ENCODE peak calls at places on chromosome 16, in eight cellular contexts. K is cardiac fibroblast; Y is fibroblast of lung; G is EL; V is naive thymus-derived CD8-positive, alpha-beta T cell; D is fibroblast of villous mesenchyme; H is NCI-H1417; M is anterior cingulate cortex. N is an unnamed sample.

GRCh38 chr16:85317704-85318103 is 205.4 kb upstream of the CIBAR2 start:
- DNase-seq in K (no peak), Y (no peak), G (no peak), V (no peak), D (no peak), H (no peak), M (no peak), N (no peak)

GRCh38 chr16:57471852-57472664 is 9.6 kb downstream of the POLR2C start:
- DNase-seq in K (no peak), Y (peak), G (no peak), V (no peak), D (peak), H (peak), M (no peak), N (no peak)

GRCh38 chr16:3652373-3653037 is 2.0 kb upstream of the DNASE1 start:
- DNase-seq in K (no peak), Y (no peak), G (no peak), V (no peak), D (no peak), H (no peak), M (no peak), N (no peak)

GRCh38 chr16:12869681-12870427 is 31.5 kb upstream of the SHISA9 start:
- DNase-seq in K (no peak), Y (no peak), G (peak), V (no peak), D (no peak), H (no peak), M (no peak), N (no peak)

GRCh38 chr16:698911-699671 is 6.5 kb downstream of the FBXL16 start:
- DNase-seq in K (no peak), Y (no peak), G (no peak), V (no peak), D (no peak), H (no peak), M (no peak), N (no peak)

GRCh38 chr16:56708418-56708817 is 21.5 kb upstream of the NUP93 start:
- DNase-seq in K (no peak), Y (no peak), G (no peak), V (peak), D (no peak), H (no peak), M (no peak), N (no peak)

GRCh38 chr16:662095-662494 is 5.8 kb upstream of the RHOT2 start:
- DNase-seq in K (no peak), Y (no peak), G (no peak), V (no peak), D (no peak), H (no peak), M (no peak), N (no peak)

GRCh38 chr16:19846421-19846820 is 38.2 kb downstream of the GPRC5B start:
- DNase-seq in K (no peak), Y (no peak), G (no peak), V (no peak), D (peak), H (no peak), M (no peak), N (no peak)

GRCh38 chr16:10862432-10862831 is 14.6 kb upstream of the CIITA start:
- DNase-seq in K (peak), Y (peak), G (peak), V (no peak), D (peak), H (no peak), M (no peak), N (no peak)

GRCh38 chr16:49520684-49521083 is 147.1 kb downstream of the C16orf78 start:
- DNase-seq in K (no peak), Y (no peak), G (no peak), V (no peak), D (no peak), H (peak), M (no peak), N (no peak)

GRCh38 chr16:85221081-85221809 is 109.0 kb upstream of the CIBAR2 start:
- DNase-seq in K (no peak), Y (peak), G (no peak), V (no peak), D (no peak), H (peak), M (no peak), N (no peak)

GRCh38 chr16:88749358-88749757 is 35.7 kb downstream of the PIEZO1 start:
- DNase-seq in K (no peak), Y (no peak), G (no peak), V (no peak), D (no peak), H (no peak), M (no peak), N (no peak)

GRCh38 chr16:31265329-31266245 is 5.8 kb downstream of the ITGAM start:
- DNase-seq in K (peak), Y (no peak), G (peak), V (peak), D (peak), H (no peak), M (no peak), N (peak)

GRCh38 chr16:29926675-29927522 is 873 bp upstream of the KCTD13 start:
- DNase-seq in K (no peak), Y (peak), G (peak), V (no peak), D (peak), H (peak), M (no peak), N (peak)

GRCh38 chr16:66507731-66508239 is 42.1 kb downstream of the TK2 start:
- DNase-seq in K (no peak), Y (no peak), G (no peak), V (no peak), D (no peak), H (no peak), M (no peak), N (no peak)

GRCh38 chr16:30131869-30132475 is 9.0 kb upstream of the MAPK3 start:
- DNase-seq in K (no peak), Y (no peak), G (no peak), V (no peak), D (peak), H (peak), M (no peak), N (no peak)

GRCh38 chr16:75416904-75417565 is 16.3 kb downstream of the CFDP1 start:
- DNase-seq in K (no peak), Y (no peak), G (no peak), V (no peak), D (no peak), H (no peak), M (no peak), N (no peak)

GRCh38 chr16:84013787-84014569 is 28.6 kb downstream of the SLC38A8 start:
- DNase-seq in K (peak), Y (peak), G (peak), V (peak), D (peak), H (peak), M (no peak), N (peak)

GRCh38 chr16:81889896-81890634 is 111.0 kb downstream of the PLCG2 start:
- DNase-seq in K (peak), Y (peak), G (peak), V (peak), D (peak), H (peak), M (peak), N (peak)

GRCh38 chr16:86886651-86887050 is 308.3 kb downstream of the FOXL1 start:
- DNase-seq in K (no peak), Y (no peak), G (no peak), V (no peak), D (peak), H (no peak), M (no peak), N (peak)

GRCh38 chr16:1527836-1528811 is 5.3 kb upstream of the TMEM204 start:
- DNase-seq in K (peak), Y (no peak), G (no peak), V (no peak), D (peak), H (no peak), M (no peak), N (no peak)

GRCh38 chr16:72927199-72928088 is 120.5 kb downstream of the ZFHX3 start:
- DNase-seq in K (peak), Y (peak), G (peak), V (no peak), D (peak), H (peak), M (no peak), N (no peak)